ENCODE peak calls at places on chromosomes 3 and 15, in eight cellular contexts. B is coronary artery, M is fibroblast of mammary gland, Q is esophagus muscularis mucosa, P is cardiac muscle cell, D is epithelial cell of esophagus, U is tibial artery, S is MM.1S. V is an unnamed sample.

GRCh38 chr15:51874751-51875644 is 45.5 kb downstream of the TMOD3 start:
- DNase-seq in B (no peak), M (peak), Q (no peak), P (no peak), D (peak), U (peak), S (no peak), V (peak)

GRCh38 chr3:47128110-47128509 is 35.8 kb downstream of the SETD2 start:
- DNase-seq in B (no peak), M (peak), Q (no peak), P (no peak), D (peak), U (no peak), S (no peak), V (no peak)

GRCh38 chr15:76678766-76679165 is 226.4 kb downstream of the SCAPER start:
- DNase-seq in B (no peak), M (peak), Q (no peak), P (no peak), D (no peak), U (no peak), S (no peak), V (no peak)

GRCh38 chr15:93089855-93090305 is 869 bp upstream of the RGMA start:
- DNase-seq in B (no peak), M (no peak), Q (no peak), P (peak), D (no peak), U (peak), S (no peak), V (peak)

GRCh38 chr3:48897401-48898376 is 993 bp downstream of the SLC25A20 start:
- DNase-seq in B (peak), M (no peak), Q (no peak), P (no peak), D (no peak), U (no peak), S (peak), V (no peak)

GRCh38 chr3:56452085-56452484 is 16.2 kb downstream of the ERC2 start:
- DNase-seq in B (no peak), M (no peak), Q (no peak), P (no peak), D (no peak), U (no peak), S (no peak), V (no peak)

GRCh38 chr3:125645613-125646012 is 50.3 kb upstream of the OSBPL11 start:
- DNase-seq in B (no peak), M (no peak), Q (no peak), P (no peak), D (no peak), U (no peak), S (no peak), V (no peak)

GRCh38 chr3:112675943-112676530 is 35.1 kb upstream of the CCDC80 start:
- DNase-seq in B (no peak), M (no peak), Q (no peak), P (no peak), D (no peak), U (no peak), S (no peak), V (no peak)

GRCh38 chr15:38564557-38565286 is at the start of gene RASGRP1:
- DNase-seq in B (no peak), M (peak), Q (peak), P (peak), D (peak), U (peak), S (peak), V (no peak)

GRCh38 chr3:23888617-23889228 is 28.1 kb downstream of the NKIRAS1 start:
- DNase-seq in B (no peak), M (peak), Q (no peak), P (no peak), D (peak), U (no peak), S (peak), V (no peak)

GRCh38 chr15:23514492-23514891 is 51.0 kb upstream of the MKRN3 start:
- DNase-seq in B (no peak), M (no peak), Q (no peak), P (no peak), D (no peak), U (no peak), S (no peak), V (no peak)

GRCh38 chr3:59981377-59981776 is 931.6 kb upstream of the CFAP20DC start:
- DNase-seq in B (no peak), M (no peak), Q (no peak), P (no peak), D (no peak), U (no peak), S (no peak), V (no peak)

GRCh38 chr3:132513057-132513456 is 84.0 kb upstream of the ACKR4 start:
- DNase-seq in B (no peak), M (no peak), Q (no peak), P (no peak), D (no peak), U (no peak), S (no peak), V (no peak)

GRCh38 chr15:85614059-85614458 is 180.7 kb downstream of the KLHL25 start:
- DNase-seq in B (no peak), M (no peak), Q (no peak), P (no peak), D (no peak), U (no peak), S (no peak), V (no peak)

GRCh38 chr3:112086857-112087524 is 802 bp downstream of the C3orf52 start:
- DNase-seq in B (no peak), M (peak), Q (no peak), P (peak), D (peak), U (no peak), S (no peak), V (no peak)

GRCh38 chr3:4634894-4635293 is 141.7 kb downstream of the ITPR1 start:
- DNase-seq in B (no peak), M (no peak), Q (no peak), P (no peak), D (no peak), U (no peak), S (no peak), V (no peak)

GRCh38 chr15:59294574-59294960 is 78.1 kb downstream of the MYO1E start:
- DNase-seq in B (no peak), M (no peak), Q (no peak), P (no peak), D (peak), U (no peak), S (no peak), V (no peak)

GRCh38 chr3:123081718-123082369 is 15.0 kb downstream of the PDIA5 start:
- DNase-seq in B (no peak), M (no peak), Q (no peak), P (no peak), D (no peak), U (no peak), S (no peak), V (no peak)
- H3K4me3 ChIP-seq in B (no peak), M (no peak), Q (no peak), P (no peak), D (no peak), U (no peak), S (no peak), V (no peak)

GRCh38 chr3:27728195-27729087 is 6.3 kb upstream of the EOMES start:
- DNase-seq in B (no peak), M (no peak), Q (no peak), P (peak), D (no peak), U (no peak), S (no peak), V (no peak)
- TF ChIP-seq CTCF in B (no peak), M (peak), Q (peak), P (no peak), D (peak), U (no peak), S (no peak), V (no peak)

GRCh38 chr3:159751754-159752153 is 236.9 kb upstream of the IL12A start:
- DNase-seq in B (no peak), M (peak), Q (no peak), P (no peak), D (peak), U (no peak), S (no peak), V (no peak)
- H3K4me3 ChIP-seq in B (no peak), M (no peak), Q (no peak), P (no peak), D (no peak), U (no peak), S (no peak), V (no peak)

DNA sequence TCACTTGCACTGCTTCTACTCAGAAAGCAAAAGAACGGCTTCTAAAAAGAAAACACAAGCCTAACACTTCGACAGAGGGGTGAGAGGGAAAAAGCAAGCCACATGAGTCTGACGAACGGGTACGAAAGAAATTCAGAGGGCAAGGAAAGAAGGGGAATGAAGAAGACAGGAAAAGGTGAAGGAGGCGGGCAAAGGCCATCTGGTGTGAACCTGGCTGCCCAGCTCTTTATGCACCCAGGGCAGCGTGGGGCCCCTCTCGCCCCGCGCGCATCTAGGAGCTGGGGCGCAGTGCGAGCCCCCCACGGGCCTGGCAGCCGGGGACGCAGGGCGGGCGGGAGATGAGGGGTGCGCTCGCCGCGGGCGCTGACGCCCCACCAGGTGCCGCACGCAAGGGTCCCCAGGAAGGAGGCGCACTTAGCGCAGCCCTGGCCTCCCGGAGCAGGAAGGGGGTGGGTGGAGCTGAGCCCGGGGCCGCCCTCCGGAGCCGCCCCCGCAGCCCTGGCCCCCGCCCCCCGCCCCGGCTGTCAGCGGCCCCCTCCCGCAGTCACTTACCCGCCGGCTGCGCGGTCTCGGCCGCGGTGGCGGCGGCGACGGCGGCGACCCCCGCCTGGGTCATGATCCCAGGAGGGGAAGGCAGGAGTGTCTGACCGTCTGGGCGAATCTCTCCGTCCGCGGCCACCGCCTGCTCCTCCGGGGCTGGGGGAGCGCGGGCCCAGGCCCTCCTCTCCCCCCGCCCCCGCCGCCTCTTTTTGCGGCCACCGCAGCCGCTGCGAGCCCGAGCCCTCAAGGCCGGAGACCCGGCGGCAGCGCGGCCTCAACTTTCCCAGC is at the start of gene USF3:
- DNase-seq in B (peak), M (peak), Q (peak), P (peak), D (peak), U (peak), S (peak), V (peak)
- TF ChIP-seq CTCF in B (no peak), M (no peak), Q (no peak), P (no peak), D (no peak), U (no peak), S (no peak), V (no peak)

GRCh38 chr15:74367296-74367854 is at the start of gene CYP11A1:
- DNase-seq in B (peak), M (no peak), Q (no peak), P (no peak), D (no peak), U (no peak), S (no peak), V (no peak)

GRCh38 chr15:74362482-74362881 is 5.0 kb downstream of the CYP11A1 start:
- DNase-seq in B (no peak), M (no peak), Q (no peak), P (no peak), D (no peak), U (no peak), S (no peak), V (no peak)

GRCh38 chr15:74364936-74365618 is 2.4 kb downstream of the CYP11A1 start:
- DNase-seq in B (peak), M (no peak), Q (no peak), P (no peak), D (no peak), U (no peak), S (no peak), V (no peak)

GRCh38 chr15:74368121-74368520 is 675 bp upstream of the CYP11A1 start:
- DNase-seq in B (peak), M (no peak), Q (no peak), P (no peak), D (no peak), U (no peak), S (no peak), V (no peak)

GRCh38 chr15:74365619-74366445 is 1.6 kb downstream of the CYP11A1 start:
- DNase-seq in B (peak), M (peak), Q (no peak), P (peak), D (no peak), U (peak), S (peak), V (peak)
- H3K4me3 ChIP-seq in B (peak), M (peak), Q (peak), P (peak), D (peak), U (peak), S (peak), V (peak)

DNA sequence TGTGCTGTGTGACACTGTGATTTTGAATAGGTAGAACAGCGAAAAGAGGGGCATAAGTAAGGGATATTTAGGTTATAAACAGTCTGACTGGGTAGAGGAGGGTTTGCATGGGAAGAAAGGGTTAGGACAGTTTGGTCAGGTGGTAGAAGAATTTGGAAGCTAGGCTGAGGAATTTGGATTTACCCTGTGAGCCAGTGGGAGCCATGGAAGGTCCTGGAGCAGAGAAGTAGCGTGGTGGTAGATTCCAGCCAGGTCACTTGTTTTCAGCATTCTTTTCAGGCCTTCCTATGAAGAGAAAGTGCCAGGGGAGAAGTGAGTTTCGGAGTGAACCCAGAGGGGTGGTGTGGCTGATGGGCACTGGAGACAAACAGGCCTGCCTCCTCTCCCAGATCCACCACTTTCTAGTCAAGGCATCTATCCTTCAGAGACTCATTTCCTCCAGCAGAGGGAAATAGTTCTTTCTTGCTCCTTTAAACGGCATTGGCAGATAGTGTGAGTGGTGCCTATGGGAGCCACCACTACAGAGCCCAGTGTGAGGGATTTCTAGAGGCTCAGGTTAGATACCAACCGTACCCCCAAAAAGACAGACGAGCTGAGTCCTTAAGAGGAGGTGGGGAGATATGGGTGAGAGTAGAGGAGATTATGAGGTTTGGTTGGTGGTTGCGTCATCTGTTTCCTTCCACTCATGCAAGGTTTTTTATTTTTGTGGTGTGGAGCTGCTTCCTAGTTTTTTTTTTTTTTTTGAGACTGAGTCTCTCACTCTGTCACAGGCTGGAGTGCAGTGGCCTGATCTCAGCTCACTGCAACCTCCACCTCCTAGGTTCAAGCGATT is 21.2 kb downstream of the PXK start:
- DNase-seq in B (no peak), M (peak), Q (no peak), P (no peak), D (no peak), U (no peak), S (no peak), V (no peak)
- TF ChIP-seq CTCF in B (no peak), M (no peak), Q (no peak), P (peak), D (no peak), U (no peak), S (no peak), V (no peak)

GRCh38 chr15:60389261-60390077 is 8.3 kb downstream of the ANXA2 start:
- DNase-seq in B (no peak), M (no peak), Q (no peak), P (no peak), D (no peak), U (no peak), S (peak), V (no peak)
- H3K4me3 ChIP-seq in B (peak), M (peak), Q (peak), P (no peak), D (peak), U (peak), S (peak), V (peak)

V was measured in gastrocnemius medialis.